ENCODE peak calls at places on chromosomes 5 and 9, in five cellular contexts. Y is B cell; Z is T-helper 2 cell; O is nucleus accumbens; I is CD8-positive, alpha-beta memory T cell. H is an unnamed sample.
A peak's percentile ranks its signal among the peaks of the same experiment; 100 is the strongest.

GRCh38 chr9:70409800-70410199 is 4.7 kb downstream of the KLF9 start:
- DNase-seq in O (no peak), Y (no peak), I (no peak), Z (no peak), H (no peak)

GRCh38 chr5:160245506-160246100 is 16.3 kb downstream of the FABP6 start:
- DNase-seq in Z (no peak), O (no peak), Y (no peak), I (no peak), H (peak; percentile 89)

GRCh38 chr5:170572453-170572852 is 68.6 kb downstream of the KCNIP1 start:
- DNase-seq in Y (no peak), I (no peak), O (no peak), Z (no peak), H (peak; percentile 49)

GRCh38 chr5:133240425-133241091 is 188.7 kb downstream of the HSPA4 start:
- DNase-seq in O (peak; percentile 20), I (no peak), Y (no peak), Z (no peak), H (no peak)

GRCh38 chr5:170436335-170436734 is 47.2 kb upstream of the KCNMB1 start:
- DNase-seq in O (no peak), I (no peak), Z (no peak), Y (no peak), H (no peak)

GRCh38 chr9:16553869-16554540 is 316.5 kb downstream of the BNC2 start:
- DNase-seq in Z (no peak), O (no peak), Y (no peak), I (no peak), H (no peak)

GRCh38 chr9:74132986-74133385 is 364.1 kb upstream of the RORB start:
- DNase-seq in I (no peak), Z (no peak), O (no peak), Y (no peak), H (no peak)

GRCh38 chr5:144711172-144711571 is 540.5 kb downstream of the KCTD16 start:
- DNase-seq in Y (no peak), Z (no peak), O (no peak), I (no peak), H (no peak)

GRCh38 chr5:5063533-5063953 is 76.6 kb upstream of the ADAMTS16 start:
- DNase-seq in O (no peak), I (no peak), Z (no peak), Y (no peak), H (no peak)

GRCh38 chr9:88387733-88388202 is 476 bp upstream of the SPIN1 start:
- DNase-seq in Z (no peak), Y (no peak), O (peak; percentile 81), I (peak; percentile 67), H (no peak)

GRCh38 chr5:149646564-149646963 is 65.3 kb downstream of the ARHGEF37 start:
- DNase-seq in Y (no peak), O (no peak), I (peak; percentile 50), Z (no peak), H (no peak)

GRCh38 chr5:143583385-143583784 is 179.9 kb upstream of the NR3C1 start:
- DNase-seq in O (no peak), Z (no peak), Y (no peak), I (no peak), H (no peak)

GRCh38 chr9:31140316-31140715 is 1244.1 kb upstream of the ACO1 start:
- DNase-seq in Z (no peak), O (no peak), I (no peak), Y (no peak), H (peak; percentile 4)

GRCh38 chr5:39353714-39354399 is 10.4 kb downstream of the C9 start:
- DNase-seq in Z (no peak), Y (no peak), I (no peak), O (no peak), H (no peak)

GRCh38 chr5:108382784-108383358 is 973 bp upstream of the FBXL17 start:
- DNase-seq in O (no peak), I (no peak), Z (no peak), Y (peak; percentile 21), H (peak; percentile 49)

GRCh38 chr5:167030500-167031120 is 1260.8 kb upstream of the WWC1 start:
- DNase-seq in I (no peak), O (no peak), Z (no peak), Y (no peak), H (no peak)

GRCh38 chr9:69546265-69546664 is 125.9 kb downstream of the APBA1 start:
- DNase-seq in O (no peak), Z (no peak), I (no peak), Y (no peak), H (peak; percentile 17)

GRCh38 chr9:92429866-92430265 is 5.6 kb upstream of the OMD start:
- DNase-seq in I (no peak), Y (no peak), Z (no peak), O (no peak), H (peak; percentile 60)

GRCh38 chr9:1032181-1032580 is 18.0 kb upstream of the DMRT2 start:
- DNase-seq in Y (no peak), Z (no peak), I (no peak), O (no peak), H (peak; percentile 61)

GRCh38 chr9:3047912-3048311 is 204.0 kb upstream of the PUM3 start:
- DNase-seq in I (no peak), Y (no peak), Z (no peak), O (no peak), H (no peak)

GRCh38 chr9:9598723-9599122 is 1014.1 kb downstream of the PTPRD start:
- DNase-seq in Z (no peak), I (no peak), O (no peak), Y (no peak), H (no peak)

GRCh38 chr5:21154526-21154925 is 1166.5 kb upstream of the CDH18 start:
- DNase-seq in O (no peak), I (no peak), Y (no peak), Z (no peak), H (no peak)

GRCh38 chr9:132806723-132807421 is 71.2 kb downstream of the AK8 start:
- DNase-seq in I (no peak), Z (no peak), O (no peak), Y (no peak), H (no peak)

GRCh38 chr5:147427784-147428401 is 82.0 kb downstream of the DPYSL3 start:
- DNase-seq in Z (no peak), Y (no peak), O (no peak), I (no peak), H (no peak)

GRCh38 chr5:98540056-98540455 is 233.4 kb upstream of the RGMB start:
- DNase-seq in Z (no peak), O (no peak), Y (no peak), I (no peak), H (no peak)

GRCh38 chr9:79129865-79130480 is 441.8 kb upstream of the TLE4 start:
- DNase-seq in O (peak; percentile 23), I (no peak), Y (no peak), Z (no peak), H (peak; percentile 50)

GRCh38 chr5:21807953-21808352 is 1045.2 kb downstream of the CDH12 start:
- DNase-seq in Z (no peak), Y (no peak), O (no peak), I (no peak), H (peak; percentile 37)

GRCh38 chr9:122402403-122403268 is 31.8 kb downstream of the PTGS1 start:
- DNase-seq in O (no peak), I (no peak), Z (no peak), Y (no peak), H (no peak)

GRCh38 chr5:14081791-14082190 is 61.4 kb upstream of the TRIO start:
- DNase-seq in Y (no peak), Z (no peak), I (no peak), O (no peak), H (no peak)

GRCh38 chr5:62717211-62717927 is 138.8 kb downstream of the LRRC70 start:
- DNase-seq in I (no peak), Y (no peak), Z (no peak), O (no peak), H (no peak)

GRCh38 chr9:96027271-96028131 is 152.0 kb downstream of the ERCC6L2 start:
- DNase-seq in Z (no peak), I (no peak), Y (no peak), O (no peak), H (no peak)

GRCh38 chr5:55176176-55176818 is 3.3 kb upstream of the CDC20B start:
- DNase-seq in O (no peak), I (no peak), Y (peak; percentile 52), Z (no peak), H (peak; percentile 76)

GRCh38 chr5:377326-377981 is 55.9 kb downstream of the AHRR start:
- DNase-seq in Y (peak; percentile 10), Z (no peak), O (no peak), I (no peak), H (no peak)

GRCh38 chr5:6702633-6703032 is 10.6 kb upstream of the TENT4A start:
- DNase-seq in Z (no peak), I (no peak), Y (no peak), O (no peak), H (no peak)

GRCh38 chr9:134656334-134657034 is 14.9 kb downstream of the COL5A1 start:
- DNase-seq in Z (no peak), Y (no peak), I (no peak), O (no peak), H (peak; percentile 72)

GRCh38 chr5:87081511-87082372 is 185.9 kb upstream of the RASA1 start:
- DNase-seq in Z (no peak), I (peak; percentile 53), O (no peak), Y (peak; percentile 47), H (no peak)

GRCh38 chr5:3598725-3599282 is 3.2 kb downstream of the IRX1 start:
- DNase-seq in I (no peak), O (no peak), Y (peak; percentile 25), Z (no peak), H (no peak)

H was measured in NCI-H2171 treated with DMSO at 0.1 percent for 48 hours.